ENCODE peak calls at places on chromosome 15, in five cellular contexts. B is hepatocyte, T is H9, A is fibroblast of lung, G is mesenchymal stem cell. F is an unnamed sample. For H3K9me3, the result is how much of the 10 kb centered on the place peaks cover.

GRCh38 chr15:36050899-36051298 is 504.9 kb upstream of the DPH6 start:
- DNase-seq in A (no peak), G (no peak), B (no peak), T (no peak), F (no peak)

GRCh38 chr15:88769161-88769971 is 33.9 kb upstream of the ACAN start:
- DNase-seq in G (no peak), A (peak), T (peak), B (peak), F (peak)

GRCh38 chr15:62071711-62072308 is 5.0 kb downstream of the C2CD4A start:
- DNase-seq in T (no peak), G (peak), B (peak), A (peak), F (peak)

GRCh38 chr15:48641416-48641815 is 4.1 kb downstream of the FBN1 start:
- DNase-seq in B (no peak), A (no peak), T (no peak), G (peak), F (peak)

GRCh38 chr15:24075420-24076089 is 388.4 kb upstream of the NDN start:
- DNase-seq in A (no peak), G (no peak), T (no peak), B (no peak), F (no peak)

GRCh38 chr15:83970290-83970890 is 265.2 kb upstream of the GOLGA6L4 start:
- DNase-seq in T (no peak), A (no peak), B (no peak), G (no peak), F (no peak)

GRCh38 chr15:65862682-65863081 is 6.6 kb upstream of the RAB11A start:
- DNase-seq in A (peak), T (peak), B (peak), G (peak), F (peak)

GRCh38 chr15:52857937-52858336 is 67.8 kb upstream of the ONECUT1 start:
- DNase-seq in T (no peak), G (no peak), B (no peak), A (peak), F (peak)

GRCh38 chr15:41629436-41629835 is 30.8 kb upstream of the MGA start:
- DNase-seq in G (no peak), A (no peak), T (no peak), B (no peak), F (no peak)

GRCh38 chr15:56428821-56429458 is 36.0 kb downstream of the MNS1 start:
- DNase-seq in B (peak), A (peak), G (peak), T (no peak), F (peak)

GRCh38 chr15:80970018-80970657 is 19.5 kb downstream of the MESD start:
- DNase-seq in T (no peak), B (peak), A (no peak), G (peak), F (peak)

GRCh38 chr15:90592144-90592887 is 62.6 kb downstream of the CRTC3 start:
- DNase-seq in T (no peak), G (peak), A (peak), B (no peak), F (peak)

GRCh38 chr15:100623301-100623700 is 20.9 kb downstream of the ASB7 start:
- DNase-seq in A (peak), T (no peak), G (peak), B (no peak), F (peak)

GRCh38 chr15:91150492-91151160 is 50.6 kb downstream of the SV2B start:
- DNase-seq in G (no peak), T (no peak), A (no peak), B (no peak), F (no peak)

GRCh38 chr15:81848701-81849100 is 197.1 kb downstream of the MEX3B start:
- DNase-seq in G (no peak), A (no peak), T (no peak), B (no peak), F (no peak)

GRCh38 chr15:78197632-78198031 is 36.7 kb downstream of the ACSBG1 start:
- DNase-seq in A (no peak), G (no peak), B (no peak), T (no peak), F (no peak)

GRCh38 chr15:78538358-78538757 is 1.9 kb upstream of the PSMA4 start:
- DNase-seq in A (no peak), G (no peak), B (no peak), T (no peak), F (no peak)

GRCh38 chr15:71680079-71680461 is 130.3 kb upstream of the NR2E3 start:
- DNase-seq in G (no peak), B (no peak), T (no peak), A (no peak), F (no peak)

GRCh38 chr15:78325092-78325843 is 14.9 kb upstream of the CRABP1 start:
- DNase-seq in T (no peak), G (no peak), A (peak), B (peak), F (peak)

GRCh38 chr15:69780981-69781380 is 316.7 kb downstream of the TLE3 start:
- DNase-seq in T (no peak), B (no peak), A (no peak), G (no peak), F (no peak)

GRCh38 chr15:62483817-62484216 is 318.7 kb upstream of the C2CD4B start:
- DNase-seq in G (no peak), A (no peak), T (no peak), B (no peak), F (no peak)

GRCh38 chr15:63232400-63232799 is 43.0 kb downstream of the RAB8B start:
- DNase-seq in B (no peak), G (no peak), T (no peak), A (no peak), F (no peak)

GRCh38 chr15:99016680-99017321 is 9.2 kb upstream of the PGPEP1L start:
- DNase-seq in B (no peak), A (peak), G (peak), T (no peak), F (peak)

GRCh38 chr15:28895146-28895545 is 9.4 kb downstream of the APBA2 start:
- DNase-seq in A (no peak), G (no peak), B (no peak), T (no peak), F (no peak)

GRCh38 chr15:70259030-70259424 is 161.3 kb upstream of the TLE3 start:
- DNase-seq in T (no peak), B (peak), G (peak), A (peak), F (no peak)

GRCh38 chr15:36960947-36961227 is 139.5 kb downstream of the MEIS2 start:
- DNase-seq in B (no peak), T (no peak), G (no peak), A (no peak), F (no peak)

GRCh38 chr15:97904196-97904572 is 56.3 kb upstream of the ARRDC4 start:
- DNase-seq in G (peak), B (peak), T (peak), A (peak), F (peak)

GRCh38 chr15:33215941-33216872 is 21.7 kb upstream of the FMN1 start:
- DNase-seq in G (peak), A (no peak), T (no peak), B (peak), F (peak)

GRCh38 chr15:92806763-92807162 is 93.4 kb upstream of the CHD2 start:
- DNase-seq in A (no peak), T (no peak), B (no peak), G (no peak), F (no peak)

GRCh38 chr15:62119224-62119925 is 45.7 kb downstream of the C2CD4B start:
- DNase-seq in A (peak), T (no peak), G (peak), B (peak), F (peak)

GRCh38 chr15:45529613-45530012 is 7.1 kb upstream of the SLC30A4 start:
- DNase-seq in A (no peak), T (no peak), B (no peak), G (no peak), F (no peak)

GRCh38 chr15:92848852-92849598 is 51.1 kb upstream of the CHD2 start:
- DNase-seq in G (peak), B (no peak), T (no peak), A (peak), F (no peak)

GRCh38 chr15:70238917-70239316 is 141.2 kb upstream of the TLE3 start:
- DNase-seq in G (no peak), T (no peak), B (no peak), A (no peak), F (no peak)

GRCh38 chr15:58309993-58310928 is 121.5 kb upstream of the LIPC start:
- DNase-seq in G (no peak), A (no peak), B (no peak), T (no peak), F (no peak)

GRCh38 chr15:90595760-90596155 is 66.0 kb downstream of the CRTC3 start:
- DNase-seq in T (no peak), A (no peak), G (no peak), B (no peak), F (no peak)

GRCh38 chr15:40985541-40986330 is 32.5 kb downstream of the CHAC1 start:
- DNase-seq in G (peak), T (no peak), A (peak), B (no peak), F (no peak)

GRCh38 chr15:65666257-65666656 is 44.5 kb downstream of the SLC24A1 start:
- DNase-seq in G (peak), B (no peak), A (peak), T (no peak), F (peak)

GRCh38 chr15:61746589-61746988 is 313.7 kb downstream of the VPS13C start:
- DNase-seq in T (no peak), A (no peak), G (no peak), B (peak), F (no peak)

GRCh38 chr15:89130194-89130593 is 41.9 kb downstream of the ABHD2 start:
- DNase-seq in B (no peak), T (no peak), A (no peak), G (no peak), F (no peak)

DNA sequence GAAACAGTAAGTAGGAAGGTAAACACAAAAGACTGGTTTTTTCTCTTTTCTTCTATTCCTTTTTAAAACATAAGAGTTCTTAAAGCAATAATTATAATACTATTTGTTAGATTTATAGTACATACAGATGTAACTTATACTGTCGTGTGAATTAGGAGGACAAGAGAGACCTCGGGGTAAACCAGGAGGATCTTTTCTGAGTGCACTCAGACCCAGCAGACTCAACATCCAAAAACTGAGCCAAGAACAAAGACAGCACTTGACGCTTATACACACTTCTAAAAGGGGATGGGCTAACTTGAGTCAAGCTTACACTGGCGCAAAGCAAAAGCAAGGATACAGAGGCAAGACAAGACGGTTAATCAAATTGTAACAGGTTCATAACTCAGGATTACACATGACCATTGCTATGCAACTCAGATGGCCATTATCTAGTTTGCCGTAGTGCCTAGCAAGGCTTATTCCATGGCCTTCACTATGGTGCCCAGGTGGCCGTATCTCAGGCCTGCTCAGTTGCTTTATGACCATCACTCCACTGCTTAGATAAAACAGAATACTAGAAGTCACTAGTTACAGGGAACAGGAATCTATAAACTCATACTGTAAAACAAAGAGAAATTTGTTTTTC is 18.6 kb downstream of the MTHFS start:
- DNase-seq in B (no peak), T (no peak), A (no peak), G (no peak), F (no peak)
- H3K9me3 ChIP-seq in B (under half), T (under half), A (under half), G (under half), F (under half)

GRCh38 chr15:74420193-74420905 is 13.4 kb downstream of the SEMA7A start:
- DNase-seq in B (no peak), G (no peak), A (peak), T (no peak), F (no peak)

GRCh38 chr15:74422723-74423442 is 10.9 kb downstream of the SEMA7A start:
- DNase-seq in G (peak), A (peak), T (peak), B (no peak), F (peak)

GRCh38 chr15:74423443-74424257 is 10.1 kb downstream of the SEMA7A start:
- DNase-seq in G (no peak), T (no peak), A (no peak), B (no peak), F (peak)

GRCh38 chr15:74422370-74422722 is 11.4 kb downstream of the SEMA7A start:
- DNase-seq in T (no peak), G (no peak), B (no peak), A (no peak), F (no peak)

GRCh38 chr15:74421302-74422245 is 12.2 kb downstream of the SEMA7A start:
- DNase-seq in A (no peak), G (no peak), B (no peak), T (no peak), F (no peak)
- H3K27ac ChIP-seq in A (no peak), G (peak), B (no peak), T (no peak), F (peak)

DNA sequence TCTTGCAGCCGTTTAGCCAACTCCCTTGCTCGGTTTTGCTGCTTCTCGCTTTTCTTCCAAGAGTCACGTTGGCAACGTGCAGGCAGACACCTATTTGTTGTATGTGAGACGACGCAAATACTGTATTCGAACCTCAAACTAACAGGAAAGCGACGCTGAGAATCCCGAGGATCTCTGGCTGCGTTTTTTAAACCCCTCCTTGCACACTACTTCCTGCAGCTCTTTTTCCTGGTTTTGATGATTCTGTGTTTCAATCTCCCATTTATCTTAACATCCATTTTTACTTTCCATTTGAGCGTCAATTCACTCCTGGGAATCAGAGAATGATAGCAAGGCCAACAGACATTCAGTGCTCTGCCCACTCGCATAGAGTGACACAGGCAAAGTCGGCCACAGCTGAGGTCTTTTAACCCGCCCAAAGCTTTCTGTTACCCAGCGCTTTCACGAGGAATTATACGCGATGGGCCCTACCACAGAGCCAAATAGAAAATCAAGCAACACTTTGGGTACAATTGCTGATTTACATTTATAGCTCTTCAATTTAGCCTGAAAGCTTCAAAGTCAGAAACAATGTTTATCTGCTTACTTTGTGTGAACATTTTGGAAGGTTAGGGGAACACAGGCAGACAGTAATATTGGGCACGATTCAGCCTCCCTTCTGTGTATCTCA is 1.6 kb upstream of the ANXA2 start:
- DNase-seq in G (no peak), T (no peak), B (no peak), A (no peak), F (no peak)
- H2AFZ ChIP-seq in G (no peak), T (peak), B (peak), A (peak), F (no peak)

GRCh38 chr15:75142499-75142898 is 59.2 kb upstream of the C15orf39 start:
- DNase-seq in T (no peak), G (no peak), A (no peak), B (no peak), F (no peak)
- H3K9me3 ChIP-seq in T (under half), G (under half), A (under half), B (under half), F (under half)

GRCh38 chr15:26644948-26645347 is 127.9 kb downstream of the GABRB3 start:
- DNase-seq in B (no peak), G (no peak), A (no peak), T (no peak), F (no peak)
- H3K27ac ChIP-seq in B (no peak), G (no peak), A (no peak), T (no peak), F (no peak)

F was measured in mammary epithelial cell.